ENCODE peak calls at places on chromosome 19, in nine cellular contexts. S, X, H, R, Y, T, K, F and O are unnamed samples.

GRCh38 chr19:3065675-3066357 is 3.5 kb upstream of the TLE5 start:
- DNase-seq in S (no peak), X (no peak), H (no peak), R (no peak), Y (no peak), T (no peak), K (peak; percentile 81), F (no peak), O (no peak)

GRCh38 chr19:9566729-9567128 is 17.6 kb downstream of the ZNF121 start:
- DNase-seq in S (no peak), X (peak; percentile 6), H (no peak), R (no peak), Y (no peak), T (no peak), K (no peak), F (no peak), O (no peak)

GRCh38 chr19:2475018-2475701 is 767 bp upstream of the GADD45B start:
- DNase-seq in S (peak; percentile 29), X (peak; percentile 43), H (peak; percentile 62), R (peak; percentile 71), Y (peak; percentile 55), T (peak; percentile 61), K (no peak), F (peak; percentile 74), O (peak; percentile 47)

GRCh38 chr19:39335168-39335567 is 675 bp downstream of the GMFG start:
- DNase-seq in S (no peak), X (no peak), H (no peak), R (no peak), Y (no peak), T (no peak), K (no peak), F (no peak), O (no peak)

GRCh38 chr19:19642506-19643157 is 825 bp downstream of the GMIP start:
- DNase-seq in S (no peak), X (no peak), H (no peak), R (peak; percentile 20), Y (no peak), T (no peak), K (no peak), F (peak; percentile 25), O (no peak)

GRCh38 chr19:54096642-54097106 is 3.9 kb downstream of the OSCAR start:
- DNase-seq in S (no peak), X (no peak), H (no peak), R (no peak), Y (no peak), T (peak; percentile 59), K (no peak), F (no peak), O (no peak)

GRCh38 chr19:46660008-46660517 is 919 bp downstream of the DACT3 start:
- DNase-seq in S (no peak), X (peak; percentile 30), H (no peak), R (no peak), Y (peak; percentile 57), T (peak; percentile 25), K (no peak), F (no peak), O (no peak)

GRCh38 chr19:3368441-3368795 is 2.0 kb downstream of the NFIC start:
- DNase-seq in S (no peak), X (no peak), H (no peak), R (no peak), Y (no peak), T (no peak), K (no peak), F (no peak), O (no peak)

GRCh38 chr19:48443262-48443661 is 2.5 kb upstream of the GRWD1 start:
- DNase-seq in S (no peak), X (no peak), H (no peak), R (no peak), Y (no peak), T (no peak), K (no peak), F (no peak), O (no peak)

GRCh38 chr19:35162471-35163326 is 8.2 kb downstream of the FXYD5 start:
- DNase-seq in S (no peak), X (no peak), H (no peak), R (peak; percentile 74), Y (no peak), T (no peak), K (no peak), F (no peak), O (no peak)

GRCh38 chr19:9991425-9992191 is 18.7 kb downstream of the COL5A3 start:
- DNase-seq in S (no peak), X (no peak), H (no peak), R (no peak), Y (no peak), T (no peak), K (no peak), F (no peak), O (no peak)

GRCh38 chr19:35107541-35107939 is 8.1 kb upstream of the FXYD3 start:
- DNase-seq in S (peak; percentile 38), X (no peak), H (no peak), R (peak; percentile 86), Y (peak; percentile 79), T (peak; percentile 65), K (no peak), F (no peak), O (no peak)

GRCh38 chr19:3556978-3557460 is 367 bp downstream of the MFSD12 start:
- DNase-seq in S (no peak), X (no peak), H (no peak), R (peak; percentile 63), Y (no peak), T (no peak), K (peak; percentile 19), F (no peak), O (peak; percentile 28)

GRCh38 chr19:18204394-18205179 is 745 bp upstream of the RAB3A start:
- DNase-seq in S (no peak), X (no peak), H (peak; percentile 43), R (no peak), Y (no peak), T (no peak), K (peak; percentile 75), F (no peak), O (peak; percentile 85)